ENCODE peak calls at places on chromosomes 5 and 9, in seven cellular contexts. One of them, this sample, is unnamed.

GRCh38 chr9:16410601-16411285 is 459.7 kb downstream of the BNC2 start:
- DNase-seq in upper lobe of right lung: no peak
- DNase-seq in choroid plexus epithelial cell: peak
- DNase-seq in HT-29: peak
- DNase-seq in HTR-8/SVneo: no peak
- DNase-seq in nucleus accumbens: no peak
- DNase-seq in activated CD8-positive, alpha-beta memory T cell treated with anti-CD3 and anti-CD28 coated beads for 4 hours: no peak
- DNase-seq in this sample: no peak

GRCh38 chr5:38780950-38781349 is 64.9 kb upstream of the OSMR start:
- DNase-seq in HT-29: peak
- DNase-seq in upper lobe of right lung: no peak
- DNase-seq in HTR-8/SVneo: no peak
- DNase-seq in activated CD8-positive, alpha-beta memory T cell treated with anti-CD3 and anti-CD28 coated beads for 4 hours: no peak
- DNase-seq in nucleus accumbens: peak
- DNase-seq in choroid plexus epithelial cell: peak
- DNase-seq in this sample: peak

GRCh38 chr9:73009649-73010288 is 56.9 kb upstream of the ALDH1A1 start:
- DNase-seq in HT-29: no peak
- DNase-seq in upper lobe of right lung: no peak
- DNase-seq in choroid plexus epithelial cell: peak
- DNase-seq in HTR-8/SVneo: no peak
- DNase-seq in activated CD8-positive, alpha-beta memory T cell treated with anti-CD3 and anti-CD28 coated beads for 4 hours: no peak
- DNase-seq in nucleus accumbens: no peak
- DNase-seq in this sample: no peak

GRCh38 chr9:4106744-4107143 is 193.1 kb downstream of the GLIS3 start:
- DNase-seq in HTR-8/SVneo: no peak
- DNase-seq in choroid plexus epithelial cell: no peak
- DNase-seq in activated CD8-positive, alpha-beta memory T cell treated with anti-CD3 and anti-CD28 coated beads for 4 hours: no peak
- DNase-seq in HT-29: no peak
- DNase-seq in nucleus accumbens: no peak
- DNase-seq in upper lobe of right lung: no peak
- DNase-seq in this sample: no peak

GRCh38 chr5:137206030-137206715 is 293.0 kb downstream of the SPOCK1 start:
- DNase-seq in upper lobe of right lung: peak
- DNase-seq in activated CD8-positive, alpha-beta memory T cell treated with anti-CD3 and anti-CD28 coated beads for 4 hours: no peak
- DNase-seq in nucleus accumbens: no peak
- DNase-seq in HT-29: no peak
- DNase-seq in choroid plexus epithelial cell: no peak
- DNase-seq in HTR-8/SVneo: no peak
- DNase-seq in this sample: no peak

GRCh38 chr5:31605920-31606319 is 33.0 kb upstream of the PDZD2 start:
- DNase-seq in HTR-8/SVneo: no peak
- DNase-seq in HT-29: no peak
- DNase-seq in nucleus accumbens: no peak
- DNase-seq in choroid plexus epithelial cell: no peak
- DNase-seq in upper lobe of right lung: no peak
- DNase-seq in activated CD8-positive, alpha-beta memory T cell treated with anti-CD3 and anti-CD28 coated beads for 4 hours: no peak
- DNase-seq in this sample: no peak

GRCh38 chr9:38074441-38074943 is 5.5 kb upstream of the SHB start:
- DNase-seq in upper lobe of right lung: peak
- DNase-seq in HTR-8/SVneo: no peak
- DNase-seq in choroid plexus epithelial cell: no peak
- DNase-seq in nucleus accumbens: no peak
- DNase-seq in HT-29: no peak
- DNase-seq in activated CD8-positive, alpha-beta memory T cell treated with anti-CD3 and anti-CD28 coated beads for 4 hours: no peak
- DNase-seq in this sample: no peak

GRCh38 chr9:110532908-110533665 is 46.5 kb downstream of the SVEP1 start:
- DNase-seq in activated CD8-positive, alpha-beta memory T cell treated with anti-CD3 and anti-CD28 coated beads for 4 hours: no peak
- DNase-seq in HT-29: no peak
- DNase-seq in nucleus accumbens: no peak
- DNase-seq in upper lobe of right lung: no peak
- DNase-seq in choroid plexus epithelial cell: no peak
- DNase-seq in HTR-8/SVneo: no peak
- DNase-seq in this sample: no peak

GRCh38 chr9:2623046-2623865 is 1.7 kb downstream of the VLDLR start:
- DNase-seq in HTR-8/SVneo: no peak
- DNase-seq in activated CD8-positive, alpha-beta memory T cell treated with anti-CD3 and anti-CD28 coated beads for 4 hours: no peak
- DNase-seq in nucleus accumbens: peak
- DNase-seq in upper lobe of right lung: peak
- DNase-seq in choroid plexus epithelial cell: peak
- DNase-seq in HT-29: peak
- DNase-seq in this sample: no peak

This sample was measured in LNCaP clone FGC.